ENCODE peak calls at places on chromosomes 7 and 10, in eight cellular contexts. S is body of pancreas, X is brain microvascular endothelial cell, G is Peyer's patch, N is MCF 10A, F is HFFc6, O is A673, U is choroid plexus epithelial cell. D is an unnamed sample.

GRCh38 chr10:112832361-112832878 is 117.6 kb upstream of the TCF7L2 start:
- DNase-seq in S (peak), X (no peak), G (no peak), N (peak), F (no peak), O (no peak), U (peak), D (peak)

GRCh38 chr10:97109562-97109961 is 76.2 kb downstream of the SLIT1 start:
- DNase-seq in S (no peak), X (no peak), G (no peak), N (no peak), F (no peak), O (no peak), U (no peak), D (no peak)

GRCh38 chr7:42831051-42831952 is 80.6 kb downstream of the C7orf25 start:
- DNase-seq in S (peak), X (peak), G (peak), N (peak), F (no peak), O (peak), U (peak), D (peak)

GRCh38 chr7:107922891-107923290 is 31.9 kb downstream of the DLD start:
- DNase-seq in S (no peak), X (no peak), G (no peak), N (no peak), F (no peak), O (no peak), U (peak), D (no peak)

GRCh38 chr7:78905449-78905848 is 548.0 kb downstream of the MAGI2 start:
- DNase-seq in S (no peak), X (no peak), G (no peak), N (no peak), F (no peak), O (no peak), U (no peak), D (no peak)

GRCh38 chr10:38600696-38601095 is 506.6 kb downstream of the ZNF37A start:
- DNase-seq in S (no peak), X (no peak), G (no peak), N (no peak), F (no peak), O (no peak), U (no peak), D (no peak)

GRCh38 chr7:159070422-159071148 is 74.1 kb downstream of the VIPR2 start:
- DNase-seq in S (no peak), X (peak), G (no peak), N (peak), F (no peak), O (no peak), U (peak), D (no peak)

GRCh38 chr7:66419210-66419609 is 209.5 kb upstream of the KCTD7 start:
- DNase-seq in S (no peak), X (no peak), G (no peak), N (no peak), F (no peak), O (no peak), U (no peak), D (no peak)

GRCh38 chr7:4000139-4000538 is 682.0 kb upstream of the FOXK1 start:
- DNase-seq in S (no peak), X (no peak), G (no peak), N (no peak), F (no peak), O (no peak), U (no peak), D (no peak)

GRCh38 chr7:140672382-140673062 is at the start of gene ADCK2:
- DNase-seq in S (peak), X (no peak), G (peak), N (peak), F (no peak), O (peak), U (peak), D (peak)

GRCh38 chr10:36624551-36625100 is 500.8 kb upstream of the ANKRD30A start:
- DNase-seq in S (no peak), X (no peak), G (no peak), N (no peak), F (no peak), O (no peak), U (no peak), D (no peak)

GRCh38 chr7:127600885-127601284 is 7.3 kb downstream of the FSCN3 start:
- DNase-seq in S (no peak), X (no peak), G (no peak), N (no peak), F (no peak), O (no peak), U (no peak), D (no peak)

GRCh38 chr7:127592550-127592949 is 986 bp upstream of the FSCN3 start:
- DNase-seq in S (no peak), X (no peak), G (no peak), N (no peak), F (no peak), O (no peak), U (no peak), D (no peak)

GRCh38 chr7:127594490-127594889 is 954 bp downstream of the FSCN3 start:
- DNase-seq in S (peak), X (no peak), G (no peak), N (no peak), F (no peak), O (no peak), U (no peak), D (no peak)

GRCh38 chr7:127598318-127598717 is 4.8 kb downstream of the FSCN3 start:
- DNase-seq in S (no peak), X (no peak), G (no peak), N (peak), F (peak), O (peak), U (no peak), D (peak)
- TF ChIP-seq CTCF in S (no peak), X (peak), G (no peak), N (peak), F (peak), O (peak), U (peak), D (no peak)

DNA sequence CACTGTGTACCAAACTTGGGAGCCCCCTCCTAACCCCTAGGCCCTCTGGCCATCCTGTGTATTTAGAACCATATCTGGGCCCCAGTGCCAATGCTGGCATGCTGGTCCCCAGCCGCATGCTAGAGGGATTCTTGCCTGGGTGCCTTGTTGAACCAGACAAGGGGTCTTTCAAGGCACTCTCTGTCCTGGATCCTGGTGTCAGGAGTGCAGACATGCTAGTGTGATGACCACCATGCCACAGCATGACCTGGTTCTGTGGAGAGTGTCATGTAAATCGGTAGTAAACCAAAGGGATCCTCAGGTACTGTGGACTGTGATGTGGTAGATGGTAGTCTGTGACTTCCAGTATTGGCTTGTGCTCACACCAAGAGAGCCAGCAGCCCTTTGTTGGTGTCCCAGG is 222.2 kb upstream of the PODXL start:
- DNase-seq in S (no peak), X (no peak), G (no peak), N (no peak), F (no peak), O (no peak), U (no peak), D (no peak)
- TF ChIP-seq CTCF in S (no peak), X (no peak), G (no peak), N (no peak), F (no peak), O (no peak), U (no peak), D (no peak)

GRCh38 chr7:134534633-134535032 is 7.3 kb downstream of the AKR1B10 start:
- DNase-seq in S (no peak), X (no peak), G (no peak), N (no peak), F (no peak), O (no peak), U (no peak), D (no peak)

GRCh38 chr7:134535272-134535918 is 8.0 kb downstream of the AKR1B10 start:
- DNase-seq in S (no peak), X (no peak), G (no peak), N (no peak), F (no peak), O (no peak), U (no peak), D (no peak)

GRCh38 chr7:134542195-134542771 is 6.6 kb upstream of the AKR1B15 start:
- DNase-seq in S (no peak), X (no peak), G (no peak), N (no peak), F (no peak), O (no peak), U (no peak), D (no peak)

GRCh38 chr7:134535919-134536299 is 8.5 kb downstream of the AKR1B10 start:
- DNase-seq in S (no peak), X (no peak), G (no peak), N (no peak), F (no peak), O (no peak), U (no peak), D (no peak)

GRCh38 chr7:134539380-134540004 is 9.4 kb upstream of the AKR1B15 start:
- DNase-seq in S (no peak), X (no peak), G (no peak), N (no peak), F (no peak), O (no peak), U (no peak), D (no peak)
- TF ChIP-seq CTCF in S (no peak), X (no peak), G (no peak), N (no peak), F (no peak), O (no peak), U (no peak), D (no peak)

GRCh38 chr7:115116773-115117715 is 195.2 kb downstream of the MDFIC start:
- DNase-seq in S (no peak), X (no peak), G (no peak), N (no peak), F (no peak), O (peak), U (no peak), D (no peak)
- TF ChIP-seq CTCF in S (no peak), X (no peak), G (no peak), N (no peak), F (no peak), O (no peak), U (no peak), D (no peak)